ENCODE peak calls at places on chromosomes 13 and 19, in eight cellular contexts. S, I, Y, P, O, M, W and T are unnamed samples.

GRCh38 chr13:111152836-111153235 is 37.7 kb downstream of the ARHGEF7 start:
- DNase-seq in S (no peak), I (peak), Y (no peak), P (no peak), O (peak), M (no peak), W (peak), T (no peak)

GRCh38 chr19:15180451-15181390 is 20.1 kb downstream of the NOTCH3 start:
- DNase-seq in S (no peak), I (peak), Y (no peak), P (no peak), O (no peak), M (peak), W (no peak), T (no peak)

GRCh38 chr13:22693691-22694090 is 487.1 kb upstream of the SGCG start:
- DNase-seq in S (no peak), I (no peak), Y (no peak), P (no peak), O (no peak), M (no peak), W (no peak), T (no peak)

GRCh38 chr13:65656740-65657329 is 1573.3 kb downstream of the PCDH9 start:
- DNase-seq in S (no peak), I (peak), Y (no peak), P (no peak), O (peak), M (no peak), W (peak), T (peak)

GRCh38 chr19:996051-996838 is 4.0 kb upstream of the GRIN3B start:
- DNase-seq in S (no peak), I (peak), Y (peak), P (no peak), O (no peak), M (no peak), W (peak), T (no peak)

GRCh38 chr13:27266937-27267336 is 3.7 kb upstream of the RASL11A start:
- DNase-seq in S (no peak), I (no peak), Y (no peak), P (no peak), O (no peak), M (no peak), W (no peak), T (no peak)

GRCh38 chr19:11745871-11746270 is 7.1 kb upstream of the ZNF823 start:
- DNase-seq in S (no peak), I (peak), Y (no peak), P (no peak), O (no peak), M (no peak), W (no peak), T (no peak)

GRCh38 chr19:51333836-51334460 is 8.0 kb downstream of the VSIG10L start:
- DNase-seq in S (no peak), I (no peak), Y (no peak), P (no peak), O (no peak), M (no peak), W (no peak), T (no peak)

GRCh38 chr19:6362024-6362344 is 653 bp downstream of the CLPP start:
- DNase-seq in S (no peak), I (no peak), Y (no peak), P (no peak), O (peak), M (no peak), W (no peak), T (no peak)